ENCODE peak calls at places on chromosomes 13 and 19, in seven cellular contexts. E is astrocyte of the spinal cord; Q is activated T-cell treated with anti-CD3 and anti-CD28 coated beads for 1 hour; L is left cardiac atrium; V is NB4; Z is naive thymus-derived CD8-positive, alpha-beta T cell; C is RPMI8226. T is an unnamed sample.

GRCh38 chr13:60562081-60562764 is 165.2 kb downstream of the TDRD3 start:
- DNase-seq in C (no peak), V (no peak), E (no peak), Q (no peak), Z (no peak), L (no peak), T (no peak)

GRCh38 chr19:489418-490196 is 6.7 kb upstream of the MADCAM1 start:
- DNase-seq in Z (no peak), C (no peak), Q (no peak), E (peak; percentile 13), L (peak; percentile 57), V (no peak), T (no peak)

GRCh38 chr13:23506821-23507210 is 63.4 kb upstream of the TNFRSF19 start:
- DNase-seq in V (no peak), Q (no peak), C (no peak), Z (no peak), L (no peak), E (peak; percentile 90), T (no peak)

GRCh38 chr13:87166348-87166747 is 504.8 kb upstream of the SLITRK5 start:
- DNase-seq in Z (no peak), L (no peak), Q (no peak), E (no peak), V (no peak), C (no peak), T (peak; percentile 9)

GRCh38 chr13:95676100-95676774 is 702 bp upstream of the DNAJC3 start:
- DNase-seq in Z (no peak), V (peak; percentile 75), L (peak; percentile 41), Q (no peak), E (peak; percentile 44), C (peak; percentile 40), T (peak; percentile 32)

GRCh38 chr19:918481-919156 is 1.5 kb downstream of the KISS1R start:
- DNase-seq in E (no peak), V (no peak), C (peak; percentile 94), Z (no peak), Q (no peak), L (no peak), T (no peak)

GRCh38 chr13:110232146-110232545 is 74.8 kb downstream of the COL4A1 start:
- DNase-seq in V (no peak), Q (no peak), L (no peak), Z (no peak), C (no peak), E (no peak), T (no peak)

GRCh38 chr19:10269333-10270179 is 1.4 kb upstream of the ICAM1 start:
- DNase-seq in V (peak; percentile 99), L (peak; percentile 92), E (peak; percentile 74), Z (peak; percentile 81), Q (peak; percentile 87), C (peak; percentile 85), T (peak; percentile 74)

GRCh38 chr13:59766236-59766635 is 397.5 kb downstream of the DIAPH3 start:
- DNase-seq in Z (no peak), V (no peak), C (no peak), Q (no peak), E (no peak), L (no peak), T (no peak)

GRCh38 chr19:49339364-49340068 is 4.3 kb downstream of the CD37 start:
- DNase-seq in V (no peak), C (no peak), L (peak; percentile 92), E (peak; percentile 89), Z (no peak), Q (no peak), T (no peak)

GRCh38 chr19:4196587-4197148 is 14.2 kb downstream of the ANKRD24 start:
- DNase-seq in C (no peak), V (no peak), L (no peak), Q (no peak), E (no peak), Z (no peak), T (no peak)

GRCh38 chr19:2190848-2191455 is 27.2 kb downstream of the DOT1L start:
- DNase-seq in C (no peak), L (no peak), V (no peak), Z (no peak), E (no peak), Q (no peak), T (no peak)

GRCh38 chr19:947707-948533 is 22.1 kb downstream of the ARID3A start:
- DNase-seq in E (no peak), Q (no peak), C (peak; percentile 88), L (peak; percentile 59), Z (peak; percentile 44), V (peak; percentile 75), T (no peak)

GRCh38 chr19:50384685-50385535 is 763 bp downstream of the POLD1 start:
- DNase-seq in Q (no peak), Z (no peak), E (no peak), V (peak; percentile 48), C (no peak), L (no peak), T (no peak)

GRCh38 chr13:51328488-51328887 is 11.0 kb upstream of the SERPINE3 start:
- DNase-seq in V (no peak), E (no peak), Z (no peak), C (no peak), Q (no peak), L (no peak), T (no peak)

GRCh38 chr13:58960909-58961308 is 1202.8 kb downstream of the DIAPH3 start:
- DNase-seq in L (no peak), Q (no peak), C (no peak), E (peak; percentile 48), V (peak; percentile 19), Z (no peak), T (no peak)

GRCh38 chr13:113754691-113755090 is 4.3 kb upstream of the TMEM255B start:
- DNase-seq in Z (no peak), L (no peak), C (no peak), E (no peak), V (no peak), Q (no peak), T (no peak)

GRCh38 chr13:27922974-27923612 is 3.3 kb downstream of the PDX1 start:
- DNase-seq in L (no peak), Q (no peak), C (no peak), E (no peak), V (no peak), Z (no peak), T (no peak)

GRCh38 chr13:87889241-87889640 is 218.1 kb downstream of the SLITRK5 start:
- DNase-seq in Z (no peak), Q (no peak), V (no peak), L (no peak), E (no peak), C (no peak), T (no peak)

GRCh38 chr19:35457173-35457572 is 9.1 kb downstream of the FFAR2 start:
- DNase-seq in Z (no peak), E (no peak), L (no peak), V (no peak), C (peak; percentile 60), Q (no peak), T (peak; percentile 45)

GRCh38 chr13:80251403-80251802 is 89.5 kb downstream of the SPRY2 start:
- DNase-seq in E (peak; percentile 60), L (no peak), Z (no peak), Q (no peak), C (peak; percentile 75), V (peak; percentile 31), T (peak; percentile 17)

GRCh38 chr19:31292639-31293185 is 56.5 kb downstream of the TSHZ3 start:
- DNase-seq in V (no peak), C (no peak), Q (no peak), E (no peak), L (no peak), Z (no peak), T (no peak)

GRCh38 chr19:48029431-48029830 is 14.4 kb downstream of the CABP5 start:
- DNase-seq in L (no peak), V (no peak), C (no peak), Q (no peak), Z (no peak), E (no peak), T (no peak)

GRCh38 chr19:38730731-38731589 is 13.3 kb downstream of the CAPN12 start:
- DNase-seq in C (no peak), Q (no peak), L (peak; percentile 19), V (no peak), Z (no peak), E (no peak), T (no peak)

GRCh38 chr19:18086590-18087138 is at the start of gene IL12RB1:
- DNase-seq in Q (peak; percentile 38), Z (peak; percentile 31), E (no peak), C (peak; percentile 51), L (no peak), V (peak; percentile 25), T (peak; percentile 62)

GRCh38 chr19:15538774-15539173 is 30.4 kb downstream of the CYP4F22 start:
- DNase-seq in C (peak; percentile 43), E (no peak), Q (no peak), V (peak; percentile 42), L (no peak), Z (no peak), T (peak; percentile 25)

GRCh38 chr13:113009743-113010509 is 40.9 kb downstream of the MCF2L start:
- DNase-seq in V (no peak), L (no peak), E (no peak), C (no peak), Z (no peak), Q (no peak), T (no peak)

T was measured in MM.1S.